ENCODE peak calls at places on chromosome 12, in seven cellular contexts. M is hepatocyte; I is tibial nerve; D is iPS DF 6.9; F is CD8-positive, alpha-beta memory T cell; U is heart left ventricle; Z is GM23248. V is an unnamed sample. For H3K4me1, the result is how much of the 10 kb centered on the place peaks cover.

GRCh38 chr12:45637706-45638105 is 91.8 kb upstream of the ARID2 start:
- DNase-seq in M (no peak), I (no peak), D (no peak), F (no peak), U (no peak), Z (peak), V (no peak)

GRCh38 chr12:120538281-120539156 is 4.4 kb downstream of the RNF10 start:
- DNase-seq in M (peak), I (no peak), D (no peak), F (no peak), U (peak), Z (peak), V (no peak)

GRCh38 chr12:105331805-105332251 is 1.3 kb downstream of the C12orf75 start:
- DNase-seq in M (peak), I (no peak), D (no peak), F (no peak), U (no peak), Z (peak), V (peak)

GRCh38 chr12:129961111-129961510 is 57.3 kb upstream of the TMEM132D start:
- DNase-seq in M (no peak), I (no peak), D (no peak), F (no peak), U (no peak), Z (peak), V (no peak)

GRCh38 chr12:9331218-9331626 is 123.0 kb upstream of the PZP start:
- DNase-seq in M (peak), I (peak), D (peak), F (peak), U (peak), Z (peak), V (peak)

GRCh38 chr12:13061377-13061776 is 17.2 kb downstream of the FAM234B start:
- DNase-seq in M (no peak), I (no peak), D (no peak), F (no peak), U (no peak), Z (no peak), V (no peak)

GRCh38 chr12:110165540-110166159 is 41.5 kb downstream of the IFT81 start:
- DNase-seq in M (no peak), I (no peak), D (no peak), F (no peak), U (no peak), Z (no peak), V (no peak)

GRCh38 chr12:3200032-3200617 is 122.9 kb downstream of the TSPAN9 start:
- DNase-seq in M (peak), I (no peak), D (peak), F (no peak), U (peak), Z (peak), V (peak)

GRCh38 chr12:26112703-26113147 is 12.1 kb downstream of the BHLHE41 start:
- DNase-seq in M (peak), I (no peak), D (no peak), F (no peak), U (no peak), Z (peak), V (no peak)

GRCh38 chr12:116454950-116455447 is 104.2 kb upstream of the MAP1LC3B2 start:
- DNase-seq in M (peak), I (no peak), D (no peak), F (no peak), U (no peak), Z (peak), V (no peak)

GRCh38 chr12:116130431-116130830 is 147.1 kb downstream of the MED13L start:
- DNase-seq in M (no peak), I (no peak), D (no peak), F (no peak), U (no peak), Z (peak), V (no peak)

GRCh38 chr12:1662761-1663439 is 28.0 kb upstream of the ADIPOR2 start:
- DNase-seq in M (peak), I (no peak), D (peak), F (peak), U (no peak), Z (peak), V (no peak)

GRCh38 chr12:59650594-59651229 is 54.9 kb downstream of the SLC16A7 start:
- DNase-seq in M (no peak), I (no peak), D (no peak), F (no peak), U (no peak), Z (no peak), V (no peak)

GRCh38 chr12:13256705-13257045 is 60.1 kb downstream of the EMP1 start:
- DNase-seq in M (no peak), I (no peak), D (no peak), F (no peak), U (no peak), Z (no peak), V (no peak)

GRCh38 chr12:68733661-68734071 is 12.3 kb upstream of the SLC35E3 start:
- DNase-seq in M (no peak), I (no peak), D (no peak), F (no peak), U (no peak), Z (peak), V (no peak)

GRCh38 chr12:66066071-66066928 is 64.2 kb downstream of the LLPH start:
- DNase-seq in M (no peak), I (no peak), D (no peak), F (no peak), U (no peak), Z (peak), V (no peak)

GRCh38 chr12:128784030-128784770 is 39.6 kb downstream of the SLC15A4 start:
- DNase-seq in M (no peak), I (no peak), D (no peak), F (no peak), U (no peak), Z (peak), V (no peak)

GRCh38 chr12:104285740-104286537 is 17.6 kb upstream of the EID3 start:
- DNase-seq in M (peak), I (no peak), D (no peak), F (no peak), U (no peak), Z (no peak), V (no peak)

GRCh38 chr12:118541945-118542344 is 165.6 kb downstream of the SUDS3 start:
- DNase-seq in M (no peak), I (no peak), D (no peak), F (no peak), U (no peak), Z (no peak), V (no peak)

GRCh38 chr12:93892431-93893210 is 215.4 kb downstream of the CRADD start:
- DNase-seq in M (no peak), I (no peak), D (no peak), F (no peak), U (peak), Z (no peak), V (no peak)

GRCh38 chr12:60093428-60093827 is 497.6 kb downstream of the SLC16A7 start:
- DNase-seq in M (no peak), I (no peak), D (no peak), F (no peak), U (no peak), Z (peak), V (no peak)

GRCh38 chr12:25585021-25585523 is 32.0 kb upstream of the LMNTD1 start:
- DNase-seq in M (peak), I (peak), D (no peak), F (no peak), U (peak), Z (peak), V (no peak)

GRCh38 chr12:49228653-49229052 is 36.2 kb upstream of the TUBA1C start:
- DNase-seq in M (no peak), I (no peak), D (no peak), F (no peak), U (no peak), Z (no peak), V (no peak)

GRCh38 chr12:123061806-123062205 is 81.3 kb downstream of the ARL6IP4 start:
- DNase-seq in M (no peak), I (no peak), D (no peak), F (no peak), U (no peak), Z (no peak), V (no peak)

GRCh38 chr12:18204053-18204452 is 57.3 kb upstream of the PIK3C2G start:
- DNase-seq in M (no peak), I (no peak), D (no peak), F (no peak), U (no peak), Z (no peak), V (no peak)

GRCh38 chr12:66190519-66191406 is 1.7 kb downstream of the IRAK3 start:
- DNase-seq in M (no peak), I (no peak), D (no peak), F (no peak), U (no peak), Z (peak), V (no peak)

GRCh38 chr12:54404061-54405004 is 14.7 kb downstream of the ITGA5 start:
- DNase-seq in M (peak), I (no peak), D (peak), F (peak), U (peak), Z (peak), V (peak)

GRCh38 chr12:106369624-106370346 is 12.2 kb downstream of the POLR3B start:
- DNase-seq in M (peak), I (no peak), D (no peak), F (no peak), U (no peak), Z (peak), V (no peak)

GRCh38 chr12:11743748-11744147 is 94.3 kb downstream of the ETV6 start:
- DNase-seq in M (no peak), I (no peak), D (peak), F (no peak), U (no peak), Z (no peak), V (no peak)
- H3K4me1 ChIP-seq in M (under half), I (under half), D (under half), F (under half), U (under half), Z (under half), V (under half)

DNA sequence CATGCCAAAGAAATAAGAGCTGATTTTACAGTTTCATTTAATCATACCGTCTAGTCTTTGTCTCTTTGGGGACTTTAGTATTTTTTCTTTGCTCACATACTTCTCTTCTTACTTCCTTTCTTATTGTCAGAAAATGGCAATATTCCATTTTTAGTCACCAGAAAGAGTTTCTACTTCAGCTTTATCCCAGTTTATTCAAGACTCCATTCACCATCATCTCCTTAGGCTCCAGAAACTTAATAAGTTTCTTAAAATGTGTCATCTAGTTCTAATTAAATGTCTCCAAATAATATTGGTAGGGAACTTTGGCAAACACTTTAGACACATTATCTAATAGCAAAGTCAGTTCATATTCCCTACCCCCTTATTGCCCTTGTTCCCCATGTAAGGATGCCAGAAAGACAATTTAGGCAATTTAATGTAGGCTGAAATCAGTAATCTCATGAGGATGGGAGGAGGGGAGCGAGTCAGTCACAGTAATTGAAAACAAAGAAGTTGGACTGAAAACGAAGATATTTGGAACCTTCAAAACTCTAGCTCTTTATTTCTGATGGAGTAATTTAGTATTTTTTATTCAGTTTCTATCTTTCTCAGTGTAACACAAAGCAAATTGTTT is 15.0 kb downstream of the EPYC start:
- DNase-seq in M (no peak), I (no peak), D (no peak), F (no peak), U (no peak), Z (no peak), V (no peak)
- H3K4me1 ChIP-seq in M (under half), I (under half), D (under half), F (under half), U (under half), Z (under half), V (under half)

GRCh38 chr12:52441320-52441911 is 7.2 kb upstream of the KRT75 start:
- DNase-seq in M (peak), I (no peak), D (no peak), F (no peak), U (no peak), Z (peak), V (no peak)
- H3K4me1 ChIP-seq in M (under half), I (under half), D (under half), F (under half), U (under half), Z (under half), V (under half)

GRCh38 chr12:124554429-124555029 is 12.9 kb downstream of the NCOR2 start:
- DNase-seq in M (no peak), I (no peak), D (no peak), F (no peak), U (peak), Z (no peak), V (no peak)

GRCh38 chr12:124555168-124555928 is 12.1 kb downstream of the NCOR2 start:
- DNase-seq in M (no peak), I (no peak), D (no peak), F (no peak), U (no peak), Z (no peak), V (no peak)

GRCh38 chr12:124556067-124556466 is 11.3 kb downstream of the NCOR2 start:
- DNase-seq in M (no peak), I (no peak), D (no peak), F (no peak), U (no peak), Z (no peak), V (no peak)

GRCh38 chr12:124551268-124552144 is 15.9 kb downstream of the NCOR2 start:
- DNase-seq in M (peak), I (peak), D (no peak), F (no peak), U (peak), Z (no peak), V (no peak)

DNA sequence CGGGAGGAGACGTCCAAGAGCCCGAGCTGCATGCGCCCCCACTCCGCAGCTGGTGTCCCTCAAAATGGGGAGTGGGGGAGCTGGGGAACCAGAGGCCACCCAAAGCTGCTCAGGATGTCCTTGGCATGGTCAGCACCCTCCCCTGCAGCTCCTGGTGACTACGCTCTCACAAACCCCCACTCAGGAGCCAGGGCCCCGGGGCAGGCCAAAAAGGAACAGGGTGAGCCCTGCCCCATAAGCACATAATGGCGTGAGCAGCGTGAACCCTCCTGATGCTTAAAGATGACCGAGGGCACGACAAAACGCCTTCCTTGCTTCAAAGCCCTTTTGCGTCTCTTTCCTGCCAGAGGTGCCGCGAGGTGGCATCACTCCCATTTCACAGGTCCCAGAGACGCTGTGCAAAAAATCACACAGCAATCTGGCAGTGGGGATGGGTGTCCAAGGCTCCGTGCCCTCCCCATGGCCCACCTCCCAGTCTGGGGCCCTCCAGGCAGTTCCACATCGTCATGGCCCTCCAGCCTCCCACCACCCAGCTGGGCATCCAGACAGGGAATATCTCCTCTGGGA is 13.5 kb downstream of the NCOR2 start:
- DNase-seq in M (no peak), I (no peak), D (no peak), F (no peak), U (no peak), Z (no peak), V (no peak)
- H3K4me1 ChIP-seq in M (under half), I (under half), D (under half), F (under half), U (half or more), Z (under half), V (under half)

GRCh38 chr12:56637621-56638020 is 7.5 kb upstream of the BAZ2A start:
- DNase-seq in M (no peak), I (no peak), D (no peak), F (no peak), U (no peak), Z (no peak), V (no peak)
- H3K4me1 ChIP-seq in M (under half), I (under half), D (under half), F (under half), U (under half), Z (under half), V (under half)

V was measured in CD4-positive, CD25-positive, alpha-beta regulatory T cell.